ENCODE peak calls at places on chromosomes 5 and 9, in seven cellular contexts. J is A549, W is tibial nerve, T is stomach, P is breast epithelium, F is cardiac fibroblast, B is psoas muscle. U is an unnamed sample.

GRCh38 chr5:142246263-142246662 is 78.6 kb downstream of the SPRY4 start:
- DNase-seq in J (no peak), W (no peak), T (peak; percentile 64), P (no peak), F (peak; percentile 92), B (no peak), U (peak; percentile 38)

GRCh38 chr9:116144555-116144954 is 9.0 kb upstream of the PAPPA start:
- DNase-seq in J (peak; percentile 9), W (no peak), T (no peak), P (no peak), F (no peak), B (no peak), U (no peak)

GRCh38 chr5:2806176-2806575 is 54.7 kb upstream of the IRX2 start:
- DNase-seq in J (no peak), W (no peak), T (no peak), P (no peak), F (no peak), B (no peak), U (no peak)

GRCh38 chr5:171355302-171355724 is 32.3 kb upstream of the NPM1 start:
- DNase-seq in J (no peak), W (no peak), T (no peak), P (no peak), F (no peak), B (no peak), U (no peak)

GRCh38 chr9:124632077-124632621 is 125.0 kb upstream of the NR5A1 start:
- DNase-seq in J (no peak), W (no peak), T (no peak), P (no peak), F (peak; percentile 59), B (no peak), U (peak; percentile 8)

GRCh38 chr5:106312360-106312759 is 1358.4 kb downstream of the EFNA5 start:
- DNase-seq in J (peak; percentile 45), W (no peak), T (no peak), P (no peak), F (peak; percentile 13), B (no peak), U (peak; percentile 51)

GRCh38 chr5:175444060-175444904 is at the start of gene DRD1:
- DNase-seq in J (peak; percentile 50), W (no peak), T (peak; percentile 57), P (no peak), F (peak; percentile 12), B (peak; percentile 35), U (peak; percentile 11)

GRCh38 chr9:13791816-13792215 is 512.3 kb upstream of the MPDZ start:
- DNase-seq in J (no peak), W (no peak), T (no peak), P (no peak), F (no peak), B (no peak), U (no peak)

GRCh38 chr5:114789773-114790402 is 379.8 kb downstream of the TRIM36 start:
- DNase-seq in J (peak; percentile 45), W (no peak), T (no peak), P (no peak), F (peak; percentile 11), B (no peak), U (peak; percentile 2)

GRCh38 chr9:100269656-100270055 is 83.1 kb downstream of the TEX10 start:
- DNase-seq in J (no peak), W (no peak), T (no peak), P (no peak), F (no peak), B (no peak), U (no peak)

GRCh38 chr5:181204561-181205401 is at the start of gene TRIM7:
- DNase-seq in J (peak; percentile 82), W (no peak), T (peak; percentile 61), P (no peak), F (no peak), B (peak; percentile 79), U (no peak)

GRCh38 chr9:108489567-108489966 is 366.2 kb downstream of the ACTL7B start:
- DNase-seq in J (no peak), W (no peak), T (no peak), P (no peak), F (no peak), B (no peak), U (no peak)

GRCh38 chr5:34501840-34502239 is 154.3 kb upstream of the RAI14 start:
- DNase-seq in J (no peak), W (no peak), T (no peak), P (no peak), F (no peak), B (no peak), U (no peak)

GRCh38 chr5:65027149-65027548 is 258.4 kb downstream of the CWC27 start:
- DNase-seq in J (no peak), W (no peak), T (no peak), P (no peak), F (no peak), B (no peak), U (no peak)

GRCh38 chr9:112170235-112170634 is 4.9 kb downstream of the SUSD1 start:
- DNase-seq in J (no peak), W (no peak), T (peak; percentile 79), P (no peak), F (no peak), B (no peak), U (no peak)

GRCh38 chr5:3034449-3034848 is 283.0 kb upstream of the IRX2 start:
- DNase-seq in J (no peak), W (no peak), T (no peak), P (no peak), F (no peak), B (no peak), U (no peak)

GRCh38 chr5:157290981-157291711 is 25.2 kb downstream of the CYFIP2 start:
- DNase-seq in J (peak; percentile 85), W (no peak), T (peak; percentile 51), P (no peak), F (peak; percentile 29), B (no peak), U (peak; percentile 62)

GRCh38 chr9:125748511-125749099 is 1.4 kb downstream of the PBX3 start:
- DNase-seq in J (no peak), W (no peak), T (no peak), P (no peak), F (no peak), B (peak; percentile 14), U (peak; percentile 28)
- H3K4me3 ChIP-seq in J (peak overlapping the region; percentile 74), W (peak overlapping the region; percentile 71), T (peak overlapping the region; percentile 72), P (peak overlapping the region; percentile 82), F (peak overlapping the region; percentile 75), B (peak overlapping the region; percentile 87), U (peak overlapping the region; percentile 87)

GRCh38 chr9:136255166-136255538 is 9.5 kb upstream of the QSOX2 start:
- DNase-seq in J (no peak), W (no peak), T (no peak), P (no peak), F (peak; percentile 53), B (peak; percentile 46), U (peak; percentile 53)

GRCh38 chr9:136254381-136255165 is 9.0 kb upstream of the QSOX2 start:
- DNase-seq in J (peak; percentile 29), W (no peak), T (no peak), P (no peak), F (no peak), B (peak; percentile 36), U (peak; percentile 12)

GRCh38 chr9:136258299-136258625 is 12.7 kb upstream of the QSOX2 start:
- DNase-seq in J (no peak), W (no peak), T (no peak), P (no peak), F (no peak), B (no peak), U (no peak)

GRCh38 chr9:136257381-136258298 is 12.0 kb upstream of the QSOX2 start:
- DNase-seq in J (no peak), W (no peak), T (no peak), P (no peak), F (no peak), B (no peak), U (no peak)

DNA sequence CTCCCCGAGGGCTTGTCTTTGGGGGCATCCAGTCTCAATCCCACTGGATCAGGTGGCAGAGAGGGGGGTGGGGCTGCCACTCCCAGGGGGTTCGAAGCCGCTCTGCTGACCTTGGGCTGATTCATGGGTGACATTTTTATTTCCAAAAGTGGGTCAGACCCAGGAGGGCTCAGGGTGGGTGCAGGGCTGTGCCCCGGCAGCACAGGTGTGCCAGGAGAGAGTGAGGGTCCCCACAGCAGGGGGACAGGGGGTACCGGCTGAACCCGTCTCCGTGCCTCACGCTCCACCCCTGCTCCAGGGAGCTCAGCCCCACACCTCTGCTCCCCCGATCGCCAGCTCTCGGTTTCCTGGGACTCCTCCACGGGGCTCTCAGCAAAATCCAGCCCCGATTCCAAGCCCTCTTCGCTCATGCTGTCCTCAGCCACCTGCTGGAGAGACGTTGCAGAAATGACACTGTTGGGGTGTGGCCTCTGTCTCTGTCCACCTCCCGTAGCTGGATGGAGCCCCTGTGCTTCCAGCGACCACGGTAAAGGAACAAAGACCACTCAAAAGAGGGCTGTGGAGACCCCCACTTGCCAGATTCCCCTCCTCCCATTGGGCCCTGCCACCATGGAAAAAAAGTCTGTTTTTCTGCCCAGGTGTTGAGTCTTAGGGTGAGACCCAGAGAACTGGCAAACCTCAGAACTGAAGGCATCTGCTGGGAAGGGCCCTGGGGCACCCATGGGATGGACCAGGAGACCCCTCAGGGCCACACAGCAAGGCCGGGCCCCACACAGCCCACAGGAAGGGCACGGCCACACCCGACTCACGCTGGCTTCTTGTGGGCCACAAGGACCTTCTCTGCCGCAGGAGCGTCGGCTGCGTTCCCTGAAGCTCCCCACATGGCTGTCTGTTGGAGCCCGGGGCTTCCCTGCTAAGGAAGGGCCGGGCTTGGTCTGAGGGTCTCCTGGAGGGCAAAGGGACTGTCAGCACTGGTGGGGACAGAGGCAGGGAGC is 10.6 kb upstream of the QSOX2 start:
- DNase-seq in J (peak; percentile 33), W (no peak), T (no peak), P (no peak), F (no peak), B (no peak), U (no peak)
- TF ChIP-seq CTCF in J (no peak), W (no peak), T (no peak), P (no peak), F (no peak), B (no peak), U (peak; percentile 10)

DNA sequence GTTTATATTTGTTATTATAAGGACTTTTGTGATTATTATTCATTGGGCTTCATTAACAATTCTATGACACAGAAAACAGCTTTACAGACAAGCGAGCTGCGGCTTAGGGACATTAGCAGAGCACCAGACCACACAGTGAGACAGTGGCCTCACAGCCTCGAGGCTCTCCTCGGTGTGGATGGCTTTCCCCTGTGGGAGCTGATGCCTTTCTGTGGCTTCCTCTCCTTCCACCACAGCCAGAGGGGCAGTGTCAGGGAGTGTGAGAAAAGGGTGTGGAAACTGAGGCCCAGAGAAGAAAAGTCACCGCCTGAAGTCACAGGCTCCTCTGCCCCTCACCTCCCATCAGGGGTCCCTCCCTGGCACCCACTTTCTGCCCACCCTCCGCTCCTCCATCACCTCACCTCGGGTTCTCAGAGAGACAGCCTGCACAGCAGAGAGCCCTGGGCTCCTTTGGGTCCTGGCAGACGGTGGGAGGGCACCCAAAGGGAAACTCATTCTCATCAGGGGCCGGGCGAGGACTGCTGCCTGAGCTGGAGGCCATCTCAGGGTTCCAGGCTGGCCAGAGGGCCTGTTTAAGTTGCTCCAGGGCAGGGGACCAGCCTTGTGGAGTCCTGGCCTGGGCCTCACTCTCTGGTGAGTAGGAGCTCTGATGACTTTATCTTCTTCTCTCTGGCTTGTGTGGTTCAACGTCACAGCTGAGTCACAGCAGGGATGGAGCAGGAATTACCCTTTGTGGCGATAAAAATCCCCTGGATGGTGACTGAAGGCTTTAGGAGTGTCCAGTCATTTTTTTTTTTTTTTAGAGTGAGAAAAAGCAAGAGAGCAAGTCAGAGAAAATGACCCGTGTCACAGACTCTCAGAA is 830 bp downstream of the TRAF1 start:
- DNase-seq in J (peak; percentile 69), W (no peak), T (no peak), P (no peak), F (peak; percentile 82), B (no peak), U (peak; percentile 75)
- H3K4me3 ChIP-seq in J (no peak overlapping the region), W (no peak overlapping the region), T (no peak overlapping the region), P (peak overlapping the region; percentile 13), F (no peak overlapping the region), B (peak overlapping the region; percentile 25), U (no peak overlapping the region)

GRCh38 chr5:16160706-16161105 is 18.9 kb downstream of the MARCHF11 start:
- DNase-seq in J (peak; percentile 73), W (no peak), T (no peak), P (no peak), F (peak; percentile 78), B (no peak), U (peak; percentile 85)
- TF ChIP-seq CTCF in J (peak; percentile 70), W (peak; percentile 43), T (peak; percentile 33), P (peak; percentile 44), F (peak; percentile 73), B (peak; percentile 59), U (peak; percentile 79)

U was measured in choroid plexus epithelial cell.